ENCODE peak calls at places on chromosome 12, in six cellular contexts. Q is lung; F is GM10248; X is iris pigment epithelial cell; O is NCI-H2081; C is effector CD4-positive, alpha-beta T cell. B is an unnamed sample.

GRCh38 chr12:121893901-121894540 is 5.4 kb downstream of the PSMD9 start:
- DNase-seq in O (no peak), F (no peak), C (no peak), X (peak; percentile 77), Q (no peak), B (no peak)

GRCh38 chr12:23816394-23816851 is 133.0 kb downstream of the SOX5 start:
- DNase-seq in F (no peak), O (peak; percentile 13), X (no peak), Q (no peak), C (no peak), B (no peak)

GRCh38 chr12:48938805-48939204 is 13.5 kb upstream of the FKBP11 start:
- DNase-seq in X (no peak), F (no peak), C (no peak), Q (no peak), O (no peak), B (no peak)

GRCh38 chr12:12432373-12432772 is 75.5 kb downstream of the BORCS5 start:
- DNase-seq in F (no peak), C (no peak), O (peak; percentile 83), X (peak; percentile 91), Q (no peak), B (peak; percentile 25)

GRCh38 chr12:56189336-56189917 is at the start of gene SMARCC2:
- DNase-seq in Q (peak; percentile 81), F (peak; percentile 95), X (peak; percentile 82), O (peak; percentile 86), C (peak; percentile 76), B (peak; percentile 88)

GRCh38 chr12:47244730-47245285 is 165.0 kb upstream of the AMIGO2 start:
- DNase-seq in O (no peak), C (no peak), F (no peak), Q (no peak), X (no peak), B (no peak)

GRCh38 chr12:89289720-89290119 is 62.6 kb downstream of the DUSP6 start:
- DNase-seq in F (no peak), Q (no peak), X (no peak), O (no peak), C (no peak), B (no peak)

GRCh38 chr12:2691001-2691339 is 103.8 kb upstream of the FKBP4 start:
- DNase-seq in C (peak; percentile 39), F (no peak), X (peak; percentile 30), O (no peak), Q (peak; percentile 27), B (no peak)

GRCh38 chr12:118607831-118608230 is 231.5 kb downstream of the SUDS3 start:
- DNase-seq in X (no peak), C (no peak), F (no peak), Q (no peak), O (no peak), B (no peak)

GRCh38 chr12:46915082-46915481 is 89.3 kb upstream of the SLC38A4 start:
- DNase-seq in X (peak; percentile 80), Q (no peak), O (no peak), F (no peak), C (no peak), B (no peak)

GRCh38 chr12:111406474-111407370 is 999 bp downstream of the SH2B3 start:
- DNase-seq in O (no peak), F (peak; percentile 51), C (peak; percentile 51), Q (no peak), X (no peak), B (no peak)